ENCODE peak calls at places on chromosomes 2 and 18, in four cellular contexts. C is GM12878, K is K562, G is breast epithelium. J is an unnamed sample.

GRCh38 chr2:111918383-111918806 is 20.0 kb downstream of the MERTK start:
- DNase-seq in K (peak; percentile 71), G (no peak), C (no peak), J (no peak)

GRCh38 chr2:222655406-222655747 is 515 bp downstream of the FARSB start:
- DNase-seq in K (peak; percentile 24), G (no peak), C (no peak), J (no peak)

GRCh38 chr18:2223394-2223793 is 347.9 kb downstream of the METTL4 start:
- DNase-seq in C (no peak), K (no peak), G (no peak), J (no peak)

GRCh38 chr2:25794544-25795276 is 83.6 kb downstream of the ASXL2 start:
- DNase-seq in C (peak; percentile 16), K (no peak), G (no peak), J (no peak)

GRCh38 chr18:31819106-31819924 is 58.6 kb upstream of the SLC25A52 start:
- DNase-seq in K (peak; percentile 73), G (no peak), C (no peak), J (no peak)

GRCh38 chr2:38654495-38655381 is 11.2 kb upstream of the GALM start:
- DNase-seq in C (no peak), K (no peak), G (no peak), J (peak; percentile 23)

GRCh38 chr2:150561076-150561475 is 73.6 kb upstream of the RND3 start:
- DNase-seq in K (no peak), C (no peak), G (no peak), J (no peak)

GRCh38 chr2:170465241-170465640 is 249.9 kb upstream of the SP5 start:
- DNase-seq in C (no peak), G (no peak), K (no peak), J (no peak)

GRCh38 chr18:49647496-49648168 is 85.8 kb downstream of the LIPG start:
- DNase-seq in G (no peak), C (no peak), K (no peak), J (no peak)

GRCh38 chr2:53475320-53475719 is 292.3 kb upstream of the CHAC2 start:
- DNase-seq in G (no peak), K (no peak), C (no peak), J (no peak)

GRCh38 chr2:138415891-138416494 is 85.6 kb upstream of the SPOPL start:
- DNase-seq in C (no peak), K (no peak), G (no peak), J (no peak)

GRCh38 chr18:9550413-9550812 is 63.9 kb downstream of the PPP4R1 start:
- DNase-seq in C (no peak), K (no peak), G (no peak), J (no peak)

GRCh38 chr2:135768863-135769262 is 27.2 kb downstream of the UBXN4 start:
- DNase-seq in C (no peak), K (no peak), G (no peak), J (no peak)

GRCh38 chr2:142989276-142990204 is 112.1 kb downstream of the KYNU start:
- DNase-seq in K (peak; percentile 13), C (no peak), G (no peak), J (no peak)

GRCh38 chr2:121969766-121970639 is 214.6 kb downstream of the TSN start:
- DNase-seq in C (no peak), G (no peak), K (no peak), J (no peak)

GRCh38 chr2:84727315-84727714 is 153.6 kb downstream of the TRABD2A start:
- DNase-seq in K (no peak), C (no peak), G (no peak), J (no peak)

GRCh38 chr2:235605306-235605998 is 111.6 kb downstream of the AGAP1 start:
- DNase-seq in C (no peak), G (peak; percentile 41), K (peak; percentile 10), J (peak; percentile 41)

DNA sequence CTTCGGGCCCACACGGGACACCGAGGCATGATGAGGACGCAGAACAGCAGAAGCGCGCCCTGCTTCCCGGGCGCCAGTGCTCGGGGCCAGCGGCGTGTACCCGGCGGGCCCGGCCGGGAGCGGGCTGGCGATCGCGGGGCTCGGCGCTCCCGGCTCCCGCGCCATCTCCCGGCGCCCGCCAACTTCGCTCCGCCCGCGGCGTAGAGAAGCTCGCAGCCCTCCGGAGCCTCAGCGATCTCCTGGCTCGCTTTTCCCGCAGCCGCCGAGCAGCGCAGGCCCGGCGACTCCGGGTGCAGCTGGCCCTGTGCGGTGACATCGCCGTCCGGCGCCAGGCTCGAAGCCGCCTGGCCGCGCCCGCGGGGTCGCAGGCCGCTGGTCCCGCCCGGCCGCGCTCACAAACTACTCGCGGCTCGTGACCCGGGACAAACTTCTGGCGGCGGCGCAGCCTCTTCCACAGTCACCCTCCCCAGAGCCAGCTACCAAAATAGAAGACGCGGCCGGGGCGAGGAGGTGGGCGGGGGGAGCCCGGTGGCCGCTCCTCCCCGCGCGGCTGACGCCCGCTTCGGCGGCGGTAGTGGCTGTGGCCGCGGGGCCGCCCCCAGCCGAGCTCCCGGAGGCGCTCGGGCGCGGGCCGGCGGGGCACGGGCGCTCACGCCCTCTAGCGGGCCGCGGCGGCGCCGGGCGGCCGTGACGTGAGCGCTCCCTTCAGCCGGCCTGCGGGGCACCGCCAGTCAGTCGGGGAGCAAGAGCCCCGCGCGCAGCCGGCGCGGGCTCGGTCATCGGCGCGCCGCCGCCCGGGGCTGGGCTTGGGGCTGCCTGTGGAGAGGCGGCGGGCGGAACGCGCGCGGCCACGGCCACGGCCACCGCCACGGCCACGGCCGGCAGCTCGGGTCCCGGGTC is at the start of gene PTPRM:
- DNase-seq in K (peak; percentile 79), C (no peak), G (peak; percentile 60), J (peak; percentile 78)
- TF ChIP-seq CTCF in K (no peak), C (peak; percentile 32), G (no peak), J (peak; percentile 98)

GRCh38 chr18:5890261-5890605 is 5.1 kb downstream of the TMEM200C start:
- DNase-seq in K (no peak), C (no peak), G (peak; percentile 19), J (no peak)

GRCh38 chr18:5892772-5893431 is 2.4 kb downstream of the TMEM200C start:
- DNase-seq in C (no peak), K (no peak), G (no peak), J (no peak)

GRCh38 chr18:5891361-5892215 is 3.7 kb downstream of the TMEM200C start:
- DNase-seq in C (no peak), K (no peak), G (no peak), J (peak; percentile 75)

GRCh38 chr18:5894215-5894612 is 1.1 kb downstream of the TMEM200C start:
- DNase-seq in G (no peak), K (no peak), C (no peak), J (no peak)

DNA sequence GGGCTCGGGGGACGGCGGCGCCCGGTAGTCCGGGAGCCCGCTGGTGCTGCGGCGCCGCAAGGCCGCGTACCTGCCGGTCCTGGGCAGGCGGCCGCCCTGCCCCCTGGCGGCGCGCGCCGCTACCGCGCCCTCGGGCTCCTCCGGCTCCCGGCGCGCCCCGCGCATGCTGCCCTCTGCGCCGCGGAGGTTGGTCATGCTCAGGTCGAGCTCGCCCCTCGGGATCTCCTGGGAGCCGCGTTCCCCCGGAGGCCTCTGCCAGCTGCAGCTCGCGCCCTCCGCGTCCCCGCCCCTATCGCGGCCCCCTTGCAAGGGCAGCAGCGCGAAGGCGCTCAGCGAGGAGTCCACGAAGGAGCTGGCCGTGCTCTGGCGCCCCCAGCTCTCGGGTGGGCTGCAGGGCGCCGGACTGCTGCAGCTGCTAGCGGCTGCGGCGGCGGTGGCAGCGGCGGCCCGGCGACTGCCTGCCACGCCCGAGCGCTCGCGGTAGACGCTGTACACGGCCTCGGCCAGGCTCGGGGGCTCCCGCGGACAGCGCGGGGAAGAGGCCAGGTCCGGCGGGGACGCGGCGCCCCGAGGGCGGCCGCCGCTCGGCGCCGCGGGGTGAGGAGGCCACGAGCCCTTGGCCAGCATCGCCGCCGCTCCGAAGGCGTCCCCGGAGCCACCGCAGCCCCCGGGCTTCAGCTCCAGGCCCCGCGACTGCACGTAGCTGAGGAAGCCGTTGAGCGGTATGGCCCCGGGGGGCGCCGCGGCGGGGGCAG is 4.5 kb downstream of the TMEM200C start:
- DNase-seq in G (no peak), K (no peak), C (no peak), J (peak; percentile 26)
- H3K27me3 ChIP-seq in G (peaks cover 2% of the 10 kb centered on the region), K (no peaks in the 10 kb centered on the region), C (peaks cover 27% of the 10 kb centered on the region), J (peaks cover 11% of the 10 kb centered on the region)

DNA sequence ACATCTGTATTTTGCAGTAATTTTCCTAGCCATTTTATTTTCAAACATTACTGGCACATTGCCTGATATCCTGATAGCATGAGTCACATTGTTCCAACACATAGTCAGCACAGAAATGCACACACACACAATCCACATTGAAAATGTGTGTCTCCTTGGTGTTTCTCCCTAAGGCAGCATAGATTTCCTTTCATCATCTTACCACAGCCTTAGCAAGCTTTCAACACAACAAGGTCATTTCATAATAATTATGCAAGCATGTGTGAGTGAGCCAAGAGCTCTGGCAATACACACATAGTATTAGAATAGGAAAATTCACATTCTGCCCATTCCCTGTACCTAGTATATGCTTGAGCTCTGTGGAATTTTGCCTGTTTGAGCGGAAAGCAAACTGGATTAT is 245.3 kb upstream of the MEIS1 start:
- DNase-seq in C (no peak), G (no peak), K (no peak), J (no peak)
- TF ChIP-seq POLR2AphosphoS5 in C (no peak), G (no peak), K (no peak), J (peak; percentile 20)

GRCh38 chr2:78992451-78992806 is 33.1 kb upstream of the REG3G start:
- DNase-seq in C (no peak), K (peak; percentile 10), G (no peak), J (no peak)

GRCh38 chr2:78994789-78995188 is 30.7 kb upstream of the REG3G start:
- DNase-seq in C (no peak), K (no peak), G (no peak), J (no peak)

GRCh38 chr2:78993518-78994148 is 31.9 kb upstream of the REG3G start:
- DNase-seq in K (no peak), G (no peak), C (no peak), J (no peak)

GRCh38 chr2:78992807-78993517 is 32.5 kb upstream of the REG3G start:
- DNase-seq in G (no peak), K (no peak), C (no peak), J (peak; percentile 24)
- TF ChIP-seq CTCF in G (no peak), K (no peak), C (no peak), J (no peak)